ENCODE peak calls at places on chromosomes 2 and 18, in seven cellular contexts. N is GM23338, S is transverse colon, Z is GM12878, Q is spleen, P is K562, L is SK-N-SH. J is an unnamed sample.

GRCh38 chr2:190867182-190867581 is 13.4 kb upstream of the GLS start:
- DNase-seq in N (no peak), S (no peak), Z (no peak), Q (no peak), P (no peak), L (no peak), J (no peak)

GRCh38 chr2:239749272-239749873 is 275.8 kb downstream of the NDUFA10 start:
- DNase-seq in N (no peak), S (no peak), Z (no peak), Q (no peak), P (no peak), L (no peak), J (no peak)

GRCh38 chr18:74682141-74682997 is 84.7 kb downstream of the ZNF407 start:
- DNase-seq in N (no peak), S (no peak), Z (no peak), Q (no peak), P (no peak), L (no peak), J (no peak)

GRCh38 chr2:102142829-102143449 is 393 bp downstream of the IL1R1 start:
- DNase-seq in N (no peak), S (no peak), Z (no peak), Q (no peak), P (no peak), L (no peak), J (peak)

GRCh38 chr2:189483571-189484415 is 42.5 kb downstream of the WDR75 start:
- DNase-seq in N (no peak), S (no peak), Z (no peak), Q (no peak), P (no peak), L (peak), J (no peak)

GRCh38 chr2:149885468-149885867 is 297.9 kb upstream of the MMADHC start:
- DNase-seq in N (no peak), S (no peak), Z (no peak), Q (no peak), P (no peak), L (no peak), J (no peak)

GRCh38 chr2:113784823-113785744 is 28.6 kb upstream of the SLC35F5 start:
- DNase-seq in N (no peak), S (no peak), Z (no peak), Q (no peak), P (no peak), L (no peak), J (no peak)

GRCh38 chr2:65458999-65459398 is 26.6 kb upstream of the SPRED2 start:
- DNase-seq in N (no peak), S (no peak), Z (no peak), Q (no peak), P (no peak), L (no peak), J (no peak)

GRCh38 chr2:221097568-221097915 is 474.6 kb downstream of the EPHA4 start:
- DNase-seq in N (no peak), S (no peak), Z (no peak), Q (no peak), P (no peak), L (no peak), J (no peak)

GRCh38 chr2:96315400-96316071 is 9.6 kb upstream of the ITPRIPL1 start:
- DNase-seq in N (no peak), S (peak), Z (no peak), Q (no peak), P (no peak), L (no peak), J (no peak)

GRCh38 chr2:64718250-64718866 is 64.6 kb upstream of the SERTAD2 start:
- DNase-seq in N (no peak), S (no peak), Z (no peak), Q (no peak), P (no peak), L (peak), J (no peak)

GRCh38 chr2:26587966-26588365 is 53.2 kb downstream of the CIB4 start:
- DNase-seq in N (no peak), S (no peak), Z (no peak), Q (peak), P (no peak), L (no peak), J (peak)

GRCh38 chr2:239324456-239324855 is 76.4 kb downstream of the HDAC4 start:
- DNase-seq in N (no peak), S (no peak), Z (no peak), Q (no peak), P (no peak), L (peak), J (no peak)

GRCh38 chr2:120979921-120980320 is 244.3 kb downstream of the GLI2 start:
- DNase-seq in N (no peak), S (no peak), Z (no peak), Q (no peak), P (no peak), L (no peak), J (no peak)
- TF ChIP-seq CTCF in N (no peak), S (no peak), Z (no peak), Q (no peak), P (no peak), L (no peak), J (no peak)

GRCh38 chr18:68314403-68314802 is 400.5 kb downstream of the TMX3 start:
- DNase-seq in N (no peak), S (no peak), Z (no peak), Q (no peak), P (no peak), L (no peak), J (no peak)

GRCh38 chr18:68316636-68317035 is 398.3 kb downstream of the TMX3 start:
- DNase-seq in N (peak), S (no peak), Z (no peak), Q (no peak), P (no peak), L (no peak), J (no peak)
- TF ChIP-seq POLR2AphosphoS5 in N (no peak), S (no peak), Z (no peak), Q (no peak), P (no peak), L (no peak), J (no peak)

GRCh38 chr2:54853635-54854034 is 130.2 kb downstream of the EML6 start:
- DNase-seq in N (no peak), S (no peak), Z (no peak), Q (no peak), P (no peak), L (no peak), J (no peak)
- H3K27ac ChIP-seq in N (no peak), S (no peak), Z (no peak), Q (no peak), P (no peak), L (no peak), J (no peak)

DNA sequence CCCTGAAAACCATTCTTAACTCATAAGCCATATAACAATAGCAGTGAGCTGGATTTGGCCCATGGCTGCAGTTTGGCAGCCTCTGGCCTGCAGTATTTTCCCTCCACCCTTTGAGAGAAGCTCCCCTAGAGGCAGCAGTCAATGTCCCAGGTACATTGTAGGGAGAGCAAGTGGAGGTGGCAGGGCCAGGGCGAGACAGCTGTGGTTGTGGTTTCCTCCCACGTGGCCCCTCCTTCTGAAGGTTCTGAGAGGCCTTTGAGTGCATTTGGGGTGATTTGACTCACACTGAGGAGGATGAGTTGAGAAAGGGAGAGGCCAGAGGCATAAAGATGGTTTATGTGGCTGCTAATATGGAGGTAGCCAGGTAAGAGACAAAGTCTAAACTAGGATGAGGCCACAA is 45.5 kb upstream of the LDAH start:
- DNase-seq in N (no peak), S (no peak), Z (peak), Q (no peak), P (no peak), L (no peak), J (no peak)
- TF ChIP-seq CTCF in N (no peak), S (no peak), Z (no peak), Q (no peak), P (no peak), L (no peak), J (no peak)

GRCh38 chr2:82494744-82495143 is 1964.3 kb downstream of the SUCLG1 start:
- DNase-seq in N (no peak), S (no peak), Z (no peak), Q (no peak), P (no peak), L (no peak), J (no peak)
- TF ChIP-seq POLR2AphosphoS5 in N (no peak), S (no peak), Z (no peak), Q (no peak), P (no peak), L (no peak), J (peak)